ENCODE peak calls at places on chromosomes 16 and 17, in ten cellular contexts. M is coronary artery; H is neural crest cell; I is mucosa of descending colon; W is H9; A is IMR-90; F is PC-9; P is AG04449; S is ovary; G is CD8-positive, alpha-beta T cell. J is an unnamed sample.

GRCh38 chr16:84710686-84711085 is 10.9 kb downstream of the USP10 start:
- DNase-seq in M (no peak), H (no peak), I (no peak), W (no peak), A (no peak), F (no peak), P (no peak), S (no peak), G (no peak), J (no peak)

GRCh38 chr17:80785477-80786178 is 206.0 kb upstream of the CHMP6 start:
- DNase-seq in M (peak; percentile 62), H (no peak), I (no peak), W (peak; percentile 29), A (no peak), F (no peak), P (no peak), S (no peak), G (no peak), J (no peak)

GRCh38 chr17:66570353-66571195 is 264.3 kb upstream of the CACNG5 start:
- DNase-seq in M (no peak), H (no peak), I (no peak), W (peak; percentile 3), A (peak; percentile 66), F (peak; percentile 61), P (no peak), S (no peak), G (no peak), J (no peak)

GRCh38 chr17:28865946-28866752 is 11.3 kb downstream of the ERAL1 start:
- DNase-seq in M (no peak), H (no peak), I (no peak), W (no peak), A (no peak), F (no peak), P (no peak), S (no peak), G (no peak), J (no peak)

GRCh38 chr17:79812969-79813825 is 16.3 kb upstream of the CBX8 start:
- DNase-seq in M (no peak), H (no peak), I (peak; percentile 52), W (peak; percentile 50), A (no peak), F (no peak), P (no peak), S (no peak), G (no peak), J (peak; percentile 37)

GRCh38 chr17:62781826-62782225 is 26.3 kb downstream of the MARCHF10 start:
- DNase-seq in M (no peak), H (no peak), I (no peak), W (peak; percentile 10), A (peak; percentile 36), F (peak; percentile 99), P (no peak), S (no peak), G (no peak), J (no peak)

GRCh38 chr16:75099738-75100615 is 16.6 kb downstream of the LDHD start:
- DNase-seq in M (no peak), H (no peak), I (no peak), W (no peak), A (no peak), F (no peak), P (no peak), S (no peak), G (no peak), J (no peak)

GRCh38 chr17:58165981-58166380 is 801 bp upstream of the OR4D2 start:
- DNase-seq in M (no peak), H (no peak), I (no peak), W (no peak), A (no peak), F (no peak), P (no peak), S (no peak), G (no peak), J (no peak)

GRCh38 chr17:34579979-34580684 is 750 bp downstream of the TMEM132E start:
- DNase-seq in M (no peak), H (no peak), I (no peak), W (peak; percentile 65), A (no peak), F (no peak), P (no peak), S (peak; percentile 41), G (no peak), J (peak; percentile 46)

GRCh38 chr16:71648162-71648561 is 22.2 kb downstream of the MARVELD3 start:
- DNase-seq in M (no peak), H (no peak), I (no peak), W (no peak), A (no peak), F (no peak), P (no peak), S (no peak), G (no peak), J (no peak)

GRCh38 chr16:71648921-71649320 is 22.9 kb downstream of the MARVELD3 start:
- DNase-seq in M (no peak), H (no peak), I (no peak), W (no peak), A (no peak), F (no peak), P (no peak), S (no peak), G (no peak), J (peak; percentile 23)

GRCh38 chr16:71647391-71647790 is 21.4 kb downstream of the MARVELD3 start:
- DNase-seq in M (no peak), H (no peak), I (no peak), W (no peak), A (no peak), F (no peak), P (no peak), S (no peak), G (no peak), J (no peak)

DNA sequence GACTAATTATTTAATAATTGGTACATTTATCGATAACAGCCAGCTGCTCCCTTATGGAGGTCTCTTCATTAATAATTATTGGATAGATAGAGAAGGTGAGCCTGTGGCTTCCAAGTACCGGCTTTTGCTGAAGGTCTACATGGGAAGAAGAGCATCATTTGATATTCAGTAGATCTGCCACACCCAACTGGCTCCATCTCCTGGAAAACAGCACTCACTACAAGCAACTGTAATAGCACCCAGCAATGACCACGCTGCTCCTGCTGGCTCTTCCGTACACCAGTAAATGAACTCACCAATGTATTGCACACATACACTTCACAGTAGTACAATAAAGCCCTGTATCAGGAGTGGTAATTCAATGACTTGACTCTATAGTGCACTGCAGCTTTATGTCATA is 19.5 kb downstream of the MARVELD3 start:
- DNase-seq in M (no peak), H (no peak), I (no peak), W (no peak), A (peak; percentile 38), F (no peak), P (no peak), S (no peak), G (no peak), J (no peak)
- TF ChIP-seq CTCF in M (no peak), H (peak; percentile 56), I (peak; percentile 13), W (peak; percentile 73), A (peak; percentile 42), F (peak; percentile 64), P (peak; percentile 37), S (no peak), G (no peak), J (peak; percentile 17)

GRCh38 chr17:67993998-67994361 is 2.3 kb downstream of the C17orf58 start:
- DNase-seq in M (no peak), H (no peak), I (no peak), W (no peak), A (peak; percentile 12), F (no peak), P (no peak), S (no peak), G (no peak), J (no peak)

GRCh38 chr17:67993153-67993997 is 2.9 kb downstream of the C17orf58 start:
- DNase-seq in M (peak; percentile 84), H (peak; percentile 69), I (peak; percentile 91), W (peak; percentile 88), A (peak; percentile 84), F (peak; percentile 46), P (no peak), S (peak; percentile 91), G (peak; percentile 57), J (peak; percentile 81)

GRCh38 chr17:67995568-67996191 is 589 bp downstream of the C17orf58 start:
- DNase-seq in M (no peak), H (no peak), I (peak; percentile 51), W (peak; percentile 63), A (no peak), F (no peak), P (no peak), S (peak; percentile 65), G (peak; percentile 14), J (peak; percentile 12)

GRCh38 chr17:67992541-67993152 is 3.6 kb downstream of the C17orf58 start:
- DNase-seq in M (no peak), H (no peak), I (no peak), W (no peak), A (no peak), F (no peak), P (no peak), S (no peak), G (no peak), J (no peak)

GRCh38 chr17:67994827-67995567 is 1.3 kb downstream of the C17orf58 start:
- DNase-seq in M (no peak), H (no peak), I (no peak), W (peak; percentile 20), A (peak; percentile 83), F (peak; percentile 77), P (peak; percentile 42), S (no peak), G (no peak), J (no peak)
- TF ChIP-seq CTCF in M (no peak), H (no peak), I (no peak), W (no peak), A (no peak), F (no peak), P (no peak), S (no peak), G (no peak), J (no peak)

GRCh38 chr17:45104907-45105624 is 27.2 kb downstream of the PLCD3 start:
- DNase-seq in M (no peak), H (no peak), I (no peak), W (no peak), A (no peak), F (no peak), P (no peak), S (no peak), G (no peak), J (no peak)
- TF ChIP-seq CTCF in M (no peak), H (no peak), I (no peak), W (peak; percentile 23), A (no peak), F (no peak), P (no peak), S (no peak), G (no peak), J (no peak)

DNA sequence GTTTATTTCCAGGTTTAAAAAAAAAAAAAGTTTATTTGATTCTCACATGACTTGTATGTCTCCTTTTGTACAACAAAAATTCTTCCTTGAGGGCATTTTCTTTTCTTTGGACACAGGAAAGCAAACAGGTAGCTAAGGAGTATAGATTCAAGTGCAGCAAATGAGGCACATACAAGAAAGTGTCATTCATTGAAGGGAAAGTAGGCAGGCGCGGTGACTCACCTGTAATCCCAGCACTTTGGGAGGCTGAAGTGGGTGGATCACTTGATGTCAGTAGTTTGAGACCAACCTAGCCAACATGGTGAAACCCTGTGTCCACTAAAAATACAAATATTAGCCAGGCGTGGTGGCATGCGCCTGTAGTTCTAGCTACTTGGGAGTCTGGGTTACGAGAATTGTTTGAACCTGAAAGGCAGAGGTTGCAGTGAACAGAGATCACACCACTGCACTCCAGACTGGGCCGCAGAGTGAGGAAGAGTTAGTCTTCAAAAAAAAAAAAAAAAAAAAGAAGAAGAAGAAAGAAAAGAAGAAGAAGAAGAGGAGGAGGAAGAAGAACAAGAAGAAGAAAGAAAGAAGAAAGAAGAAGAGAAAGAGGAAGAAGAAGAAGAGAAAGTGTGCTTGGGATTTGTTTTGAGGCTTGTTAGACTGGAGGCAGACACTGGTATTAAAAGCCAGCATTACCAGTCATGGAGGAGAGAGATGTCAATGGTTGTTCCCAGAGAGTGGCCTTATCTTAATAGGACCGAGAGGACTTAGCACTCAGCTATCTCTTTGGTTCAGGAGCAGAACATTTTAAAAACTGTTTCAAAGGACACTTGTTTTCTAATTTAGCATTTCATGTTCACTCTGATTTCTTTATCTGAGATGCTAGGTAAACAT is 19.7 kb downstream of the GINS3 start:
- DNase-seq in M (no peak), H (no peak), I (no peak), W (no peak), A (no peak), F (peak; percentile 92), P (no peak), S (no peak), G (no peak), J (no peak)
- TF ChIP-seq CTCF in M (no peak), H (no peak), I (no peak), W (no peak), A (no peak), F (no peak), P (no peak), S (no peak), G (no peak), J (no peak)

J was measured in endothelial cell.